ENCODE peak calls at places on chromosomes 5 and 9, in six cellular contexts. H is NCI-H82; G is activated naive CD4-positive, alpha-beta T cell treated with anti-CD3 and anti-CD28 coated beads, Interleukin-2, amount 50 U/mL, for 72 hours; V is NCI-H1417; M is EL; I is GM20000. F is an unnamed sample.

GRCh38 chr9:128702949-128703615 is 779 bp downstream of the PKN3 start:
- DNase-seq in H (peak), G (peak), V (no peak), M (peak), I (peak), F (no peak)

GRCh38 chr5:147310059-147310704 is 75.4 kb downstream of the STK32A start:
- DNase-seq in H (no peak), G (no peak), V (no peak), M (peak), I (no peak), F (peak)

GRCh38 chr5:35417040-35417439 is 186.8 kb upstream of the PRLR start:
- DNase-seq in H (no peak), G (no peak), V (no peak), M (no peak), I (no peak), F (no peak)

GRCh38 chr9:75063556-75064305 is 24.2 kb downstream of the NMRK1 start:
- DNase-seq in H (peak), G (no peak), V (no peak), M (peak), I (no peak), F (no peak)

GRCh38 chr5:78907255-78907886 is 77.7 kb downstream of the ARSB start:
- DNase-seq in H (peak), G (no peak), V (peak), M (peak), I (peak), F (no peak)

GRCh38 chr5:73786043-73786831 is 160.2 kb downstream of the ARHGEF28 start:
- DNase-seq in H (no peak), G (no peak), V (peak), M (no peak), I (no peak), F (no peak)

GRCh38 chr9:136527131-136527530 is 18.7 kb downstream of the NOTCH1 start:
- DNase-seq in H (peak), G (no peak), V (no peak), M (no peak), I (no peak), F (no peak)

GRCh38 chr9:130638278-130639118 is 25.9 kb upstream of the PRDM12 start:
- DNase-seq in H (no peak), G (no peak), V (no peak), M (no peak), I (no peak), F (no peak)

GRCh38 chr5:172728481-172729241 is 42.3 kb downstream of the DUSP1 start:
- DNase-seq in H (no peak), G (no peak), V (no peak), M (no peak), I (no peak), F (no peak)

GRCh38 chr5:97383996-97384395 is 200.9 kb upstream of the RIOK2 start:
- DNase-seq in H (no peak), G (no peak), V (no peak), M (peak), I (no peak), F (no peak)

F was measured in colonic mucosa.